ENCODE peak calls at places on chromosomes 12 and 14, in ten cellular contexts. P is hepatocyte, E is mucosa of descending colon, V is lower lobe of right lung, Z is left ventricle myocardium inferior, M is uterus, W is IMR-90, S is mammary epithelial cell, Y is heart left ventricle, D is K562. N is an unnamed sample. For H3K9me3, the result is how much of the 10 kb centered on the place peaks cover.

GRCh38 chr12:101698782-101699347 is 1.4 kb downstream of the CHPT1 start:
- DNase-seq in Z (no peak), S (no peak), W (peak), E (no peak), Y (peak), V (no peak), P (no peak), M (no peak), D (peak), N (no peak)

GRCh38 chr12:109715310-109716091 is 1.9 kb downstream of the FAM222A start:
- DNase-seq in P (no peak), M (no peak), S (no peak), W (no peak), E (peak), Y (peak), V (no peak), D (peak), Z (peak), N (peak)

GRCh38 chr12:91926810-91927209 is 218.8 kb downstream of the BTG1 start:
- DNase-seq in M (no peak), V (no peak), Y (no peak), S (peak), E (no peak), P (peak), D (no peak), W (peak), Z (no peak), N (no peak)

GRCh38 chr12:58803893-58804292 is 116.4 kb downstream of the LRIG3 start:
- DNase-seq in W (peak), P (peak), V (no peak), M (peak), D (no peak), Z (no peak), Y (no peak), E (no peak), S (peak), N (no peak)

GRCh38 chr12:5977556-5977955 is 32.5 kb upstream of the ANO2 start:
- DNase-seq in W (no peak), E (no peak), S (no peak), V (no peak), Y (no peak), P (no peak), D (no peak), Z (no peak), M (no peak), N (no peak)

GRCh38 chr12:112963227-112963861 is 15.0 kb upstream of the OAS2 start:
- DNase-seq in W (no peak), Z (no peak), S (no peak), P (no peak), E (no peak), D (no peak), V (no peak), Y (no peak), M (no peak), N (no peak)

GRCh38 chr14:38108681-38109080 is 99.0 kb upstream of the SSTR1 start:
- DNase-seq in D (no peak), E (no peak), W (peak), V (no peak), M (no peak), S (no peak), Z (no peak), P (no peak), Y (no peak), N (no peak)

GRCh38 chr12:101647711-101648110 is 49.7 kb upstream of the CHPT1 start:
- DNase-seq in D (no peak), S (no peak), W (no peak), E (no peak), V (no peak), Y (no peak), Z (no peak), M (no peak), P (no peak), N (no peak)

GRCh38 chr12:101087903-101088302 is 122.1 kb downstream of the SLC5A8 start:
- DNase-seq in E (no peak), Y (no peak), P (no peak), W (no peak), S (no peak), M (no peak), Z (no peak), D (no peak), V (no peak), N (no peak)

GRCh38 chr12:31518680-31519227 is 72.2 kb downstream of the DENND5B start:
- DNase-seq in W (peak), Y (peak), Z (no peak), P (peak), D (no peak), S (peak), M (peak), E (no peak), V (no peak), N (no peak)

GRCh38 chr12:96106137-96106536 is 70.8 kb upstream of the LTA4H start:
- DNase-seq in W (no peak), D (no peak), V (no peak), Y (no peak), Z (no peak), P (no peak), S (no peak), E (no peak), M (no peak), N (no peak)

GRCh38 chr14:70808402-70809237 is 693 bp downstream of the MAP3K9 start:
- DNase-seq in V (peak), S (peak), W (no peak), E (peak), P (peak), M (no peak), Z (peak), D (no peak), Y (no peak), N (peak)

GRCh38 chr14:22540811-22541360 is 48.1 kb downstream of the DAD1 start:
- DNase-seq in Z (no peak), W (no peak), M (no peak), Y (no peak), S (no peak), P (no peak), D (no peak), E (no peak), V (no peak), N (no peak)

GRCh38 chr12:128729628-128730121 is 94.1 kb downstream of the SLC15A4 start:
- DNase-seq in Y (no peak), P (peak), E (no peak), D (no peak), V (no peak), S (no peak), W (no peak), Z (no peak), M (no peak), N (no peak)

GRCh38 chr12:2238111-2238510 is 185.3 kb downstream of the CACNA1C start:
- DNase-seq in Y (no peak), Z (no peak), D (no peak), M (no peak), V (no peak), W (no peak), E (no peak), S (no peak), P (no peak), N (no peak)

GRCh38 chr14:103260629-103261124 is 73.4 kb upstream of the EIF5 start:
- DNase-seq in W (peak), Y (peak), S (peak), P (no peak), M (peak), D (no peak), E (peak), V (peak), Z (peak), N (no peak)

GRCh38 chr12:67646775-67647174 is 1.8 kb upstream of the DYRK2 start:
- DNase-seq in P (no peak), V (no peak), S (no peak), E (no peak), Z (no peak), M (no peak), Y (no peak), W (no peak), D (no peak), N (no peak)

GRCh38 chr12:42575717-42576116 is 13.8 kb downstream of the PRICKLE1 start:
- DNase-seq in W (no peak), V (no peak), Y (no peak), Z (no peak), P (no peak), D (no peak), E (no peak), M (no peak), S (no peak), N (no peak)

GRCh38 chr14:61713724-61714437 is 18.6 kb downstream of the HIF1A start:
- DNase-seq in V (no peak), E (no peak), D (no peak), Y (no peak), S (no peak), M (no peak), W (no peak), Z (no peak), P (no peak), N (no peak)

GRCh38 chr14:104318558-104319488 is 180.4 kb downstream of the KIF26A start:
- DNase-seq in M (peak), W (no peak), V (peak), E (peak), S (no peak), P (no peak), D (no peak), Z (peak), Y (peak), N (no peak)

GRCh38 chr14:60183724-60184596 is 18.8 kb upstream of the DHRS7 start:
- DNase-seq in P (peak), M (peak), E (no peak), Z (no peak), Y (no peak), S (peak), W (peak), V (no peak), D (no peak), N (no peak)

GRCh38 chr14:92991536-92991935 is 68.6 kb downstream of the CHGA start:
- DNase-seq in M (no peak), V (no peak), S (no peak), P (no peak), Z (peak), E (peak), Y (no peak), D (no peak), W (no peak), N (no peak)

GRCh38 chr14:24379907-24380746 is 12.1 kb downstream of the NFATC4 start:
- DNase-seq in E (no peak), M (no peak), Y (no peak), Z (no peak), D (no peak), W (no peak), S (no peak), V (no peak), P (no peak), N (no peak)

GRCh38 chr12:57580466-57580795 is 10.6 kb upstream of the PIP4K2C start:
- DNase-seq in Y (no peak), E (no peak), D (no peak), V (no peak), Z (no peak), S (no peak), M (no peak), P (no peak), W (no peak), N (no peak)

GRCh38 chr12:42162940-42163339 is 18.3 kb upstream of the GXYLT1 start:
- DNase-seq in W (no peak), M (no peak), V (no peak), Z (no peak), E (no peak), Y (no peak), S (no peak), P (no peak), D (no peak), N (no peak)

GRCh38 chr12:132729541-132730320 is 19.1 kb downstream of the PGAM5 start:
- DNase-seq in Y (no peak), M (no peak), E (no peak), D (no peak), S (peak), V (peak), Z (no peak), W (no peak), P (no peak), N (peak)

GRCh38 chr14:100387450-100387849 is 64.3 kb downstream of the SLC25A47 start:
- DNase-seq in E (no peak), M (no peak), P (no peak), D (no peak), S (no peak), V (no peak), W (no peak), Y (no peak), Z (no peak), N (no peak)

GRCh38 chr12:27347779-27348178 is 15.1 kb downstream of the BMAL2 start:
- DNase-seq in S (peak), D (no peak), P (no peak), Z (no peak), M (no peak), E (no peak), Y (no peak), W (no peak), V (no peak), N (peak)

GRCh38 chr12:3704512-3705348 is 48.2 kb downstream of the CRACR2A start:
- DNase-seq in P (no peak), Z (no peak), V (no peak), W (peak), Y (no peak), E (no peak), D (no peak), S (no peak), M (no peak), N (peak)

GRCh38 chr14:60226296-60226695 is 22.7 kb upstream of the PPM1A start:
- DNase-seq in W (no peak), Z (no peak), E (no peak), P (no peak), V (no peak), Y (no peak), M (no peak), S (no peak), D (no peak), N (no peak)

GRCh38 chr12:86774841-86775386 is 518.7 kb upstream of the MGAT4C start:
- DNase-seq in M (no peak), D (no peak), Z (no peak), E (no peak), W (peak), V (no peak), Y (no peak), S (no peak), P (no peak), N (no peak)

GRCh38 chr12:45547132-45547531 is 182.4 kb upstream of the ARID2 start:
- DNase-seq in Y (no peak), M (no peak), Z (no peak), W (no peak), P (no peak), S (no peak), E (no peak), V (no peak), D (no peak), N (no peak)

GRCh38 chr12:110312581-110313360 is 31.7 kb downstream of the ATP2A2 start:
- DNase-seq in Y (no peak), D (no peak), M (peak), P (no peak), S (peak), Z (no peak), E (no peak), V (no peak), W (peak), N (no peak)

GRCh38 chr14:57737598-57737997 is 128.3 kb downstream of the SLC35F4 start:
- DNase-seq in W (no peak), V (no peak), Y (no peak), P (no peak), E (no peak), Z (no peak), S (no peak), D (no peak), M (no peak), N (no peak)

DNA sequence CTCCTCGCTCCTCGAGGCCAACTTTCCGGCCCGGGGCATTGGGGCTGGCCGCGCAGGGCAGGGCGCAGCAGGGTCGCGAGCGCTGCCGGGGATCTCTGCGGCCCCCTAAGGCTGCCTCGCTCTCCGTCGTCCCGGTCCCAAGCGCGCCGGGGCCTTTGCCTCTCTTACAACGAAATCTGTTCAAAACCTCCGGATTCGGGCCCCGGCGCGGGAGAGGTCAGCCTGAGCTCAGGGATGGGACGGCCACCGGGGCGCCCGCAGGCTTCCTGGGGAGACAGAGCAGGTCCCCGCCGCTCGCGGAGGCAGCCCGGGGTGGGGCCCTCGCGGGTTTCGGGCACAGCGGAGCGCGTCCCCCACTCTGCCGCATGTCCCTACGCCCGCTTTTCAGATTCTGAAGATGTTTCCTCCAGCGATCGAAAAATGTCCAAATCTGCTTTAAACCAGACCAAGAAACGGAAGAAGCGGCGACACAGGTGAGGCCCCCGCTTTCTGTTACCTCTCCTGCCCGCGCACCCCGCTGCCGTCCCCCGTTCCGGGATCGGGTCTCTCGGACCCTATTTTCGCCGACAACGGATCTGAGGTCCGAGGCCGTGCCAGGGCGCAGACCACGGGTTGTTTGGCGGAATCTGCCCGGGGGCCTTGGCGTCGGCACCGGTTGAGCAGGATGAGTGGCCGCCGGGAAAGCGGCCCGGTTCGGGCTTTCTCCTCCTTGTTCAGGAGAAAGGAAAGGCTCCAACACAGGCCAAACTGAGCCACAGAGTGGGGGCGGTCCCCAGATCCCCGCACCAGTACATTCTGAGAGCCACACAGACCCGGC is 1.8 kb downstream of the VSX2 start:
- DNase-seq in W (no peak), V (no peak), Z (no peak), P (no peak), M (no peak), D (no peak), Y (no peak), S (no peak), E (no peak), N (no peak)
- H3K4me3 ChIP-seq in W (no peak), V (peak), Z (peak), P (no peak), M (no peak), D (no peak), Y (peak), S (peak), E (no peak), N (peak)

GRCh38 chr12:21330682-21331253 is 3.9 kb downstream of the SLCO1A2 start:
- DNase-seq in Y (no peak), E (no peak), V (no peak), Z (no peak), M (no peak), D (no peak), S (no peak), W (peak), P (no peak), N (no peak)
- H3K9me3 ChIP-seq in Y (under half), E (under half), V (under half), Z (half or more), M (under half), D (under half), S (under half), W (under half), P (under half), N (under half)

DNA sequence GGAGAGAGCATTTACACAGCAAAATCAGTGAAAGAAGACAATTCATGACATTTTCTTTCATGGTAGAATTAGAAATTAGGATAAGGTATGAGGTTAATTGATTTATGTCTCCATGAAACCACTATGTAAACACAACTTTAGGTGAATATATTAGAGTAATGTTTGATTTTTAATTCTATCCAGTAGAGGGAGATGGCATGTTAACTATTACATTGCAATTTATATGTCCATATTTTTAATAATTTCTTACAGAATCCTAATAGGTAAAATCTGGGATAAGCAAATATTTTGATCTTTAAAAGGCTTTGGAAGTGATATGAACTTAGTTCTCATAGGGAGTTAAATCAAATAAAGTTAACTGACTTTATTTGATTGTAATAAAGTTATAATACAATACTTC is 373.4 kb upstream of the PDE3A start:
- DNase-seq in D (no peak), V (no peak), E (no peak), M (no peak), W (no peak), S (no peak), Y (no peak), P (no peak), Z (no peak), N (no peak)
- TF ChIP-seq CTCF in D (no peak), V (no peak), E (no peak), M (no peak), W (peak), S (no peak), Y (peak), P (peak), Z (peak), N (no peak)

GRCh38 chr12:7915911-7916403 is 20.0 kb downstream of the SLC2A3 start:
- DNase-seq in M (no peak), D (no peak), E (peak), W (no peak), Z (no peak), S (peak), Y (no peak), V (no peak), P (no peak), N (no peak)
- H3K4me3 ChIP-seq in M (no peak), D (no peak), E (no peak), W (peak), Z (no peak), S (no peak), Y (no peak), V (no peak), P (no peak), N (no peak)

DNA sequence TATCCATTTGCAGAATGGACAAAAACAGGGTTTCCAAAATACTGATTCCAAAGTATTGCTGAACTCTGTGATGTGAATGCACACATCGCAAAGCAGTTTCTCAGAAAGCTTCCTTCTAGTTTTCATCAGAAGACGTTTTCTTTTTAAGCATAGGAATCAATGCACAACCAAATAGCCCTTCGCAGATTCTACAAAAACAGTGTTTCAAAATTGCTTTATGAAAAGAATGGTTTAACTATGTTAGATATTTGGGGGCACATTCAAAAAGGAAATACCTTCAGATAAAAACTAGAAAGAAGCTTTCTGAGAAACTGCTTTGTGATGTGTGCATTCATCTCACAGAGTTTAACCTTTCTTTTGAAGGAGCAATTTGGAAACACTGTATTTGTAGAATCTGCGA is 569.7 kb downstream of the ALG10 start:
- DNase-seq in S (no peak), D (no peak), P (no peak), M (no peak), E (no peak), V (no peak), W (no peak), Y (no peak), Z (no peak), N (no peak)
- H3K9me3 ChIP-seq in S (under half), D (under half), P (under half), M (under half), E (half or more), V (half or more), W (under half), Y (half or more), Z (half or more), N (under half)

GRCh38 chr12:29907486-29907885 is 123.7 kb upstream of the TMTC1 start:
- DNase-seq in Z (no peak), P (no peak), D (no peak), E (no peak), M (no peak), S (no peak), V (no peak), Y (no peak), W (no peak), N (no peak)
- TF ChIP-seq CTCF in Z (no peak), P (no peak), D (no peak), E (no peak), M (no peak), S (no peak), V (no peak), Y (no peak), W (no peak), N (no peak)

GRCh38 chr14:28240909-28241308 is 525.7 kb upstream of the FOXG1 start:
- DNase-seq in M (no peak), S (no peak), V (no peak), Y (no peak), E (no peak), D (no peak), P (no peak), W (no peak), Z (no peak), N (no peak)
- H3K4me3 ChIP-seq in M (no peak), S (no peak), V (no peak), Y (no peak), E (no peak), D (no peak), P (no peak), W (no peak), Z (no peak), N (no peak)

GRCh38 chr12:34404377-34405285 is 382.3 kb downstream of the ALG10 start:
- DNase-seq in Z (peak), V (peak), E (peak), S (no peak), Y (peak), P (peak), W (no peak), D (no peak), M (peak), N (peak)
- H3K9me3 ChIP-seq in Z (half or more), V (under half), E (half or more), S (under half), Y (half or more), P (under half), W (half or more), D (under half), M (under half), N (under half)